ENCODE peak calls at places on chromosomes 4 and X, in four cellular contexts. H is AG09309, B is EL, A is NCI-H1092 treated with DMSO at 0.1 percent for 48 hours. C is an unnamed sample.

GRCh38 chrX:112759512-112759911 is 79.8 kb upstream of the LHFPL1 start:
- DNase-seq in H (no peak), B (no peak), A (no peak), C (no peak)

GRCh38 chrX:74537011-74537390 is 77.4 kb downstream of the RLIM start:
- DNase-seq in H (no peak), B (peak; percentile 54), A (no peak), C (no peak)

GRCh38 chrX:23694606-23695005 is 27.3 kb downstream of the PRDX4 start:
- DNase-seq in H (no peak), B (peak; percentile 50), A (peak; percentile 20), C (peak; percentile 51)

GRCh38 chrX:72078411-72078810 is 53.3 kb downstream of the RTL5 start:
- DNase-seq in H (no peak), B (no peak), A (no peak), C (no peak)

GRCh38 chr4:94472056-94472826 is 20.5 kb downstream of the PDLIM5 start:
- DNase-seq in H (peak; percentile 78), B (peak; percentile 79), A (peak; percentile 39), C (no peak)

GRCh38 chrX:138945219-138945618 is 233.7 kb upstream of the FGF13 start:
- DNase-seq in H (peak; percentile 7), B (no peak), A (no peak), C (no peak)

GRCh38 chr4:71367546-71367945 is 28.7 kb downstream of the SLC4A4 start:
- DNase-seq in H (no peak), B (no peak), A (no peak), C (peak; percentile 77)

GRCh38 chrX:40112996-40113395 is 15.2 kb upstream of the BCOR start:
- DNase-seq in H (no peak), B (no peak), A (no peak), C (no peak)

GRCh38 chrX:107678957-107679740 is 50.8 kb downstream of the PRPS1 start:
- DNase-seq in H (no peak), B (peak; percentile 62), A (no peak), C (no peak)

GRCh38 chrX:17024896-17025295 is 78.4 kb downstream of the REPS2 start:
- DNase-seq in H (no peak), B (no peak), A (no peak), C (peak; percentile 51)

GRCh38 chrX:133362538-133362937 is 52.8 kb downstream of the GPC4 start:
- DNase-seq in H (no peak), B (no peak), A (no peak), C (no peak)

GRCh38 chrX:43582540-43582913 is 73.6 kb upstream of the MAOA start:
- DNase-seq in H (no peak), B (no peak), A (no peak), C (no peak)

GRCh38 chr4:165207016-165207430 is 338 bp upstream of the KLHL2 start:
- DNase-seq in H (no peak), B (peak; percentile 26), A (peak; percentile 51), C (peak; percentile 62)

GRCh38 chr4:38133711-38134480 is 173.7 kb downstream of the PTTG2 start:
- DNase-seq in H (no peak), B (no peak), A (no peak), C (no peak)

GRCh38 chrX:142637206-142637605 is 388.5 kb upstream of the SPANXN4 start:
- DNase-seq in H (no peak), B (no peak), A (no peak), C (no peak)

GRCh38 chr4:73871911-73872310 is 2.7 kb downstream of the CXCL1 start:
- DNase-seq in H (no peak), B (no peak), A (no peak), C (no peak)

GRCh38 chrX:20177093-20177492 is 35.5 kb upstream of the EIF1AX start:
- DNase-seq in H (no peak), B (no peak), A (no peak), C (no peak)

GRCh38 chr4:70315928-70316327 is 18.9 kb upstream of the CABS1 start:
- DNase-seq in H (no peak), B (no peak), A (no peak), C (no peak)

GRCh38 chrX:1535241-1536041 is 1.5 kb downstream of the P2RY8 start:
- DNase-seq in H (no peak), B (no peak), A (no peak), C (no peak)

GRCh38 chrX:124507276-124507675 is 160.9 kb downstream of the SH2D1A start:
- DNase-seq in H (no peak), B (no peak), A (no peak), C (no peak)

GRCh38 chr4:2260336-2261109 is 1.4 kb downstream of the MXD4 start:
- DNase-seq in H (no peak), B (no peak), A (no peak), C (no peak)

GRCh38 chr4:181688416-181688815 is 554.8 kb upstream of the TENM3 start:
- DNase-seq in H (peak; percentile 55), B (peak; percentile 76), A (no peak), C (peak; percentile 1)

GRCh38 chr4:185395255-185395955 is at the start of gene LRP2BP:
- DNase-seq in H (peak; percentile 79), B (peak; percentile 17), A (peak; percentile 25), C (peak; percentile 92)

GRCh38 chrX:2498781-2499302 is 1.9 kb downstream of the DHRSX start:
- DNase-seq in H (no peak), B (peak; percentile 28), A (no peak), C (peak; percentile 62)

GRCh38 chr4:112284166-112284565 is 1.5 kb downstream of the TIFA start:
- DNase-seq in H (no peak), B (peak; percentile 29), A (no peak), C (peak; percentile 39)

GRCh38 chr4:40228497-40229365 is 31.9 kb downstream of the RHOH start:
- DNase-seq in H (no peak), B (no peak), A (no peak), C (peak; percentile 43)

GRCh38 chr4:184826315-184827266 is 823 bp upstream of the ACSL1 start:
- DNase-seq in H (no peak), B (no peak), A (peak; percentile 76), C (no peak)

GRCh38 chr4:182207806-182208483 is 35.3 kb upstream of the TENM3 start:
- DNase-seq in H (peak; percentile 77), B (peak; percentile 82), A (no peak), C (no peak)

GRCh38 chr4:185261971-185262370 is 52.6 kb downstream of the SNX25 start:
- DNase-seq in H (no peak), B (no peak), A (no peak), C (peak; percentile 50)

GRCh38 chr4:181261279-181261678 is 981.9 kb upstream of the TENM3 start:
- DNase-seq in H (no peak), B (peak; percentile 1), A (peak; percentile 23), C (no peak)

GRCh38 chr4:140296871-140297570 is 76.4 kb upstream of the SCOC start:
- DNase-seq in H (no peak), B (peak; percentile 23), A (peak; percentile 91), C (peak; percentile 59)

GRCh38 chr4:73450398-73451004 is 14.5 kb downstream of the AFP start:
- DNase-seq in H (peak; percentile 63), B (peak; percentile 92), A (peak; percentile 98), C (peak; percentile 4)